ENCODE peak calls at places on chromosomes 1 and 21, in eight cellular contexts. P is fibroblast of lung, F is uterus, C is astrocyte, I is lung, A is IMR-90, D is psoas muscle, V is testis. H is an unnamed sample.

GRCh38 chr1:72326494-72326893 is 44.2 kb upstream of the NEGR1 start:
- DNase-seq in I (no peak), P (no peak), C (no peak), D (no peak), F (no peak), V (no peak), A (peak; percentile 3), H (no peak)

GRCh38 chr21:38037416-38037815 is 121.2 kb upstream of the KCNJ6 start:
- DNase-seq in C (peak; percentile 27), P (no peak), D (no peak), A (no peak), I (no peak), V (no peak), F (no peak), H (no peak)

GRCh38 chr1:58573705-58574591 is 3.1 kb downstream of the TACSTD2 start:
- DNase-seq in V (no peak), I (peak; percentile 42), P (no peak), F (no peak), D (no peak), C (no peak), A (no peak), H (no peak)

GRCh38 chr1:170494369-170494768 is 37.6 kb upstream of the GORAB start:
- DNase-seq in A (peak; percentile 45), C (peak; percentile 74), V (peak; percentile 16), D (no peak), F (peak; percentile 44), I (no peak), P (peak; percentile 4), H (no peak)

GRCh38 chr1:154729031-154729442 is 121.1 kb upstream of the ADAR start:
- DNase-seq in C (peak; percentile 60), I (no peak), D (no peak), P (no peak), F (peak; percentile 75), V (no peak), A (peak; percentile 61), H (no peak)

GRCh38 chr1:27099904-27100796 is 54.8 kb downstream of the SLC9A1 start:
- DNase-seq in V (peak; percentile 77), P (peak; percentile 80), A (no peak), F (peak; percentile 80), C (no peak), D (peak; percentile 51), I (no peak), H (no peak)

GRCh38 chr1:228166170-228166936 is 749 bp downstream of the IBA57 start:
- DNase-seq in I (peak; percentile 56), A (peak; percentile 74), D (peak; percentile 71), F (peak; percentile 70), V (peak; percentile 78), C (peak; percentile 51), P (peak; percentile 54), H (peak; percentile 69)

GRCh38 chr21:19321688-19322087 is 918.1 kb upstream of the TMPRSS15 start:
- DNase-seq in D (no peak), F (no peak), P (no peak), A (no peak), C (no peak), I (no peak), V (no peak), H (no peak)

GRCh38 chr1:20255666-20256065 is 35.0 kb upstream of the VWA5B1 start:
- DNase-seq in I (no peak), D (no peak), P (peak; percentile 82), C (peak; percentile 76), F (no peak), A (peak; percentile 78), V (no peak), H (no peak)

DNA sequence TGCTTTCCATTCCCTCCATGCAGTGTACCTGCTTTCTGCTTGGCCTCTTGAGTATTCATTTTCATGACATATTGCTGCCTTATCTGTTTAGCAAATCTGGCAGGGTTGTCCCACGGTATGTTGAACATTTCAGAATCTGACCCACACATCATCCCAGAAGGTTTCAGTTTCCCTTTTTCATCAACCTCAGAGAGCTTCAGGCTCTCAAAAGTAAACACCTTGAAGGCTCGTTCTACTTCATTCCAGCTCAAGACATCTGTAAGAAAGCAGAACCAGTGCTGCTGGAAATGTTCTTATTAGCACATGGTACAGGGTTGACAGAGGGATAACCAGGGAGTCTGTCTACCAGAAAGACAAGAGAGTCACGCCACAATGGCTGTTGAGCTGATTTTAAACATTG is 103.6 kb downstream of the SPAG17 start:
- DNase-seq in V (no peak), D (no peak), A (no peak), P (no peak), C (no peak), F (no peak), I (no peak), H (no peak)
- H3K4me1 ChIP-seq in V (no peaks in the 10 kb centered on the region), D (no peaks in the 10 kb centered on the region), A (no peaks in the 10 kb centered on the region), P (no peaks in the 10 kb centered on the region), C (no peaks in the 10 kb centered on the region), F (no peaks in the 10 kb centered on the region), I (no peaks in the 10 kb centered on the region), H (no peaks in the 10 kb centered on the region)

GRCh38 chr1:22131062-22131461 is 11.8 kb downstream of the WNT4 start:
- DNase-seq in F (peak; percentile 10), I (no peak), A (no peak), C (no peak), D (no peak), P (no peak), V (no peak), H (no peak)

GRCh38 chr1:22133247-22133927 is 9.5 kb downstream of the WNT4 start:
- DNase-seq in A (no peak), D (no peak), I (no peak), F (no peak), C (no peak), P (no peak), V (no peak), H (no peak)

GRCh38 chr1:22133928-22134324 is 9.0 kb downstream of the WNT4 start:
- DNase-seq in V (no peak), C (no peak), D (no peak), P (no peak), I (no peak), A (no peak), F (no peak), H (no peak)

GRCh38 chr1:22132517-22133235 is 10.2 kb downstream of the WNT4 start:
- DNase-seq in P (peak; percentile 60), I (no peak), V (no peak), D (peak; percentile 78), F (peak; percentile 58), C (peak; percentile 52), A (peak; percentile 71), H (no peak)

DNA sequence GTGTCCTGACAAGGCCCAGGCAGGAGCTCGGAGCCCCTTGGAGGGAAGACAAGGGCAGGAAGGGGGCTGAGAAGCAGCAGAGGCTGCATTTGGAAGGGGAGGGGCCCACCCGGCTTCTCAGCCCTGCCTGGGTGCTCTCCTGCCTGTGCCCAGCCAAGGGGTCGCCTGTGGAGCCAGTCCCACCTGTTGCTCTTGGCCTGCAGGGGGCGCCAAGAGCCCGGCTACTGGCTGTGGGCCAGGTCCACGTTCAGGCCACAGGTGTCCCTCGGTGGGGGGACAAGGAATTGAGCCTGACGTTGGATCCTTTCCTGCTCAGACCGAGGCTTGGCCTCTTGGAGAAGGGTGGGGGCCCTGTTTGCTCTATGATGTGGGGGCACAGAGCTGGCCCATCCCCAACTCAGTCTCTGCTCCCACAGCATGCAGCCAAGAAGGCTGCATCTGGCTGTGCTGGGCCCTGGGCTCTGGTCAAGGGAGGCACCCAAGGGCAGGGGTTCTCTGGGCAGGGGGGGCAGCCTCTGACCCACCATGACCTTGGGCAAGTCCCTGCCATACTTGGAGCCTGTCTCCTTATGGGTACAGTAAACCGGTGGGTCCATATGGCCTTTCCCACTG is 10.9 kb downstream of the WNT4 start:
- DNase-seq in C (no peak), V (peak; percentile 49), A (no peak), P (no peak), D (peak; percentile 35), I (no peak), F (no peak), H (peak; percentile 78)
- TF ChIP-seq CTCF in C (peak; percentile 44), V (peak; percentile 73), A (peak; percentile 50), P (peak; percentile 59), D (peak; percentile 69), I (peak; percentile 72), F (peak; percentile 65), H (peak; percentile 90)

DNA sequence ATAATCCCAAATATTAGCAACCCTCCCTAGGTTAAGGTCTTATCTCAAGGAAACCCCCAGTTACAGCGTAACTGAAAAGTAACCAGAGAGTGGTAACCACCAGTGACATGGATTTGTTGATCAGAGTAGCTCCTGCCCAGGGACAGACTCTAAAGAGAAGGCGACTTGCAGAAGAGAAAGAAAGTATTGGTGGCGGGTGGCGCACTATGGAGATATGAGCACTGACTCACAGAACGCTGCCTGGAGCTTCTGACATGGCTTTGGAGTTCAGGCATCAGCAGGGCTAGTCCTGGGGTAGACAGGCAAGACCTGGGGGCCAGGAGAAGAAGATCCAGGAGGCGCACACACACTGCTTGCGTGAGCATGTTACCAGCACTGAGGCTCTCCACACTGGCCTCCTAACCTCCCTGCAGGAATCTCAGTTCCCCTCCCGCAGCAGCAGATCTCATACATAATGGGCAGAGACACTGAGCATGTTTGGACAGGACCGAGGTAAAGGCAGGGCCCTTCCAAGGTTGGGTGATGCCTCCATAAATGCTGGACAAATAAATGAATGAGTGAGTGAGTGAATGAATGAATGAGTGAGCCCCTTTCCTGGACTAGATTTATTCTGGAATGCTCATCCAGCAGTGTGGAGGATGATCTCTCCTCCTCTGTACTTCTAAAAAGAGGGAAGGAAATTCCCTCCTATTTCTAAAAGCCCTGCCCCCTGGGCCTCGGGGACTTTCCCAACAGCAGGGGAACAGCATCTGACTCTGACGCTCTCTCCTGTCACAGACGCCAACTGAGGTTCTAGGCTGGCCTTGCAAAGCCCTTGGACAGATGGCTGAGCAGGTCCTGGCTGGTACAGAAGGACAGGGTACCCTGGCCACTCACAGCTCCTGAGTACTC is 175.5 kb downstream of the CLIC6 start:
- DNase-seq in P (no peak), C (no peak), F (peak; percentile 30), A (peak; percentile 71), D (peak; percentile 78), V (peak; percentile 63), I (no peak), H (no peak)
- H3K27me3 ChIP-seq in P (no peaks in the 10 kb centered on the region), C (no peaks in the 10 kb centered on the region), F (no peaks in the 10 kb centered on the region), A (no peaks in the 10 kb centered on the region), D (no peaks in the 10 kb centered on the region), V (no peaks in the 10 kb centered on the region), I (no peaks in the 10 kb centered on the region), H (no peaks in the 10 kb centered on the region)

GRCh38 chr1:36372617-36373016 is 13.1 kb downstream of the STK40 start:
- DNase-seq in V (no peak), D (no peak), A (no peak), C (no peak), P (no peak), I (no peak), F (no peak), H (no peak)

GRCh38 chr1:36367798-36368197 is 17.9 kb downstream of the STK40 start:
- DNase-seq in F (no peak), I (no peak), A (no peak), D (no peak), P (no peak), C (no peak), V (no peak), H (no peak)

GRCh38 chr1:36367067-36367466 is 18.7 kb downstream of the STK40 start:
- DNase-seq in D (no peak), A (no peak), P (no peak), V (no peak), I (no peak), C (no peak), F (no peak), H (no peak)

GRCh38 chr1:36369061-36369470 is 16.7 kb downstream of the STK40 start:
- DNase-seq in F (peak; percentile 76), P (peak; percentile 63), V (peak; percentile 88), C (no peak), I (peak; percentile 83), D (peak; percentile 70), A (peak; percentile 60), H (peak; percentile 79)

DNA sequence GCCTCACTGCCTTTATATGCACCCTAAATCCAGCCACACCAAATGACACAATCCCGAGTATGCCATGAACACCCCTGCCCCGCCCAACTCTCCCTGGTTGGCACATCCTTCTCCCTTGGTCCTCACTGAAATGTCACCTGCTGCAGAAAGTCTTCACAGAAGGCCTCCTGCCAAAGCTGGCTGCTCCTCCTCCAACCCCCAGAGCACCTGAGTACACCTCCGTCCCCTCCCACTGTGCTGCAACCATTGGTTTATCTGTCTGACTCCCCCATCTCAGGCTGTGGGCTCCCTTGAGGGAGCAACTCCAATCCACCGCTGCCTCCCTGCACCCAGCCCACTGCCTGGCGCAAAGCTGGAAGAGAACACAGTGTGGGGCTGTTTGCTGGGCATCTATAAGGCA is 16.3 kb downstream of the STK40 start:
- DNase-seq in P (no peak), A (no peak), F (no peak), V (no peak), I (no peak), C (no peak), D (no peak), H (no peak)
- H3K4me1 ChIP-seq in P (peaks cover 45% of the 10 kb centered on the region), A (peaks cover 30% of the 10 kb centered on the region), F (peaks cover 23% of the 10 kb centered on the region), V (peaks cover 49% of the 10 kb centered on the region), I (peaks cover 23% of the 10 kb centered on the region), C (peaks cover 50% of the 10 kb centered on the region), D (peaks cover 80% of the 10 kb centered on the region), H (no peaks in the 10 kb centered on the region)